ENCODE peak calls at places on chromosomes 11 and 22, in eight cellular contexts. One of them, this sample, is unnamed.

GRCh38 chr22:44192098-44192810 is 11.5 kb downstream of the PARVG start:
- DNase-seq in mammary epithelial cell: peak
- DNase-seq in T-helper 2 cell: peak
- DNase-seq in HS-5: no peak
- DNase-seq in activated T-helper 1 cell treated with anti-CD3 and anti-CD28 coated beads, Interleukin-2, amount 50 U/mL, for 16 hours: no peak
- DNase-seq in mesenchymal stem cell: no peak
- DNase-seq in T47D: no peak
- DNase-seq in effector memory CD8-positive, alpha-beta T cell: peak
- DNase-seq in this sample: peak

GRCh38 chr11:124897681-124898680 is at the start of gene ROBO4:
- DNase-seq in mammary epithelial cell: peak
- DNase-seq in T-helper 2 cell: no peak
- DNase-seq in HS-5: peak
- DNase-seq in activated T-helper 1 cell treated with anti-CD3 and anti-CD28 coated beads, Interleukin-2, amount 50 U/mL, for 16 hours: no peak
- DNase-seq in mesenchymal stem cell: peak
- DNase-seq in T47D: no peak
- DNase-seq in effector memory CD8-positive, alpha-beta T cell: no peak
- DNase-seq in this sample: peak

GRCh38 chr11:69048056-69048717 is 545 bp upstream of the TPCN2 start:
- DNase-seq in mammary epithelial cell: peak
- DNase-seq in T-helper 2 cell: no peak
- DNase-seq in HS-5: no peak
- DNase-seq in activated T-helper 1 cell treated with anti-CD3 and anti-CD28 coated beads, Interleukin-2, amount 50 U/mL, for 16 hours: no peak
- DNase-seq in mesenchymal stem cell: no peak
- DNase-seq in T47D: no peak
- DNase-seq in effector memory CD8-positive, alpha-beta T cell: no peak
- DNase-seq in this sample: peak

GRCh38 chr22:46891382-46891951 is 129.0 kb downstream of the TBC1D22A start:
- DNase-seq in mammary epithelial cell: no peak
- DNase-seq in T-helper 2 cell: no peak
- DNase-seq in HS-5: no peak
- DNase-seq in activated T-helper 1 cell treated with anti-CD3 and anti-CD28 coated beads, Interleukin-2, amount 50 U/mL, for 16 hours: no peak
- DNase-seq in mesenchymal stem cell: no peak
- DNase-seq in T47D: no peak
- DNase-seq in effector memory CD8-positive, alpha-beta T cell: no peak
- DNase-seq in this sample: no peak

GRCh38 chr11:66904981-66905521 is 48.2 kb downstream of the LRFN4 start:
- DNase-seq in mammary epithelial cell: peak
- DNase-seq in T-helper 2 cell: no peak
- DNase-seq in HS-5: no peak
- DNase-seq in activated T-helper 1 cell treated with anti-CD3 and anti-CD28 coated beads, Interleukin-2, amount 50 U/mL, for 16 hours: no peak
- DNase-seq in mesenchymal stem cell: no peak
- DNase-seq in T47D: no peak
- DNase-seq in effector memory CD8-positive, alpha-beta T cell: no peak
- DNase-seq in this sample: no peak

GRCh38 chr11:3885855-3886254 is 30.4 kb downstream of the STIM1 start:
- DNase-seq in mammary epithelial cell: peak
- DNase-seq in T-helper 2 cell: no peak
- DNase-seq in HS-5: no peak
- DNase-seq in activated T-helper 1 cell treated with anti-CD3 and anti-CD28 coated beads, Interleukin-2, amount 50 U/mL, for 16 hours: no peak
- DNase-seq in mesenchymal stem cell: no peak
- DNase-seq in T47D: no peak
- DNase-seq in effector memory CD8-positive, alpha-beta T cell: no peak
- DNase-seq in this sample: peak

GRCh38 chr22:27876684-27877083 is 42.4 kb downstream of the PITPNB start:
- DNase-seq in mammary epithelial cell: no peak
- DNase-seq in T-helper 2 cell: no peak
- DNase-seq in HS-5: no peak
- DNase-seq in activated T-helper 1 cell treated with anti-CD3 and anti-CD28 coated beads, Interleukin-2, amount 50 U/mL, for 16 hours: no peak
- DNase-seq in mesenchymal stem cell: peak
- DNase-seq in T47D: no peak
- DNase-seq in effector memory CD8-positive, alpha-beta T cell: no peak
- DNase-seq in this sample: no peak

GRCh38 chr11:10021563-10021962 is 272.5 kb downstream of the SBF2 start:
- DNase-seq in mammary epithelial cell: no peak
- DNase-seq in T-helper 2 cell: no peak
- DNase-seq in HS-5: no peak
- DNase-seq in activated T-helper 1 cell treated with anti-CD3 and anti-CD28 coated beads, Interleukin-2, amount 50 U/mL, for 16 hours: no peak
- DNase-seq in mesenchymal stem cell: no peak
- DNase-seq in T47D: no peak
- DNase-seq in effector memory CD8-positive, alpha-beta T cell: no peak
- DNase-seq in this sample: no peak

GRCh38 chr22:41280065-41280464 is 5.9 kb downstream of the RANGAP1 start:
- DNase-seq in mammary epithelial cell: peak
- DNase-seq in T-helper 2 cell: no peak
- DNase-seq in HS-5: no peak
- DNase-seq in activated T-helper 1 cell treated with anti-CD3 and anti-CD28 coated beads, Interleukin-2, amount 50 U/mL, for 16 hours: no peak
- DNase-seq in mesenchymal stem cell: no peak
- DNase-seq in T47D: no peak
- DNase-seq in effector memory CD8-positive, alpha-beta T cell: no peak
- DNase-seq in this sample: no peak

GRCh38 chr22:33476716-33477115 is 418.5 kb upstream of the SYN3 start:
- DNase-seq in mammary epithelial cell: peak
- DNase-seq in T-helper 2 cell: no peak
- DNase-seq in HS-5: no peak
- DNase-seq in activated T-helper 1 cell treated with anti-CD3 and anti-CD28 coated beads, Interleukin-2, amount 50 U/mL, for 16 hours: no peak
- DNase-seq in mesenchymal stem cell: peak
- DNase-seq in T47D: no peak
- DNase-seq in effector memory CD8-positive, alpha-beta T cell: no peak
- DNase-seq in this sample: peak

GRCh38 chr11:62449451-62449851 is 30.6 kb downstream of the SCGB1A1 start:
- DNase-seq in mammary epithelial cell: peak
- DNase-seq in T-helper 2 cell: no peak
- DNase-seq in HS-5: no peak
- DNase-seq in activated T-helper 1 cell treated with anti-CD3 and anti-CD28 coated beads, Interleukin-2, amount 50 U/mL, for 16 hours: no peak
- DNase-seq in mesenchymal stem cell: no peak
- DNase-seq in T47D: no peak
- DNase-seq in effector memory CD8-positive, alpha-beta T cell: no peak
- DNase-seq in this sample: peak

GRCh38 chr22:39267966-39268365 is 23.2 kb upstream of the PDGFB start:
- DNase-seq in mammary epithelial cell: no peak
- DNase-seq in T-helper 2 cell: no peak
- DNase-seq in HS-5: no peak
- DNase-seq in activated T-helper 1 cell treated with anti-CD3 and anti-CD28 coated beads, Interleukin-2, amount 50 U/mL, for 16 hours: no peak
- DNase-seq in mesenchymal stem cell: no peak
- DNase-seq in T47D: no peak
- DNase-seq in effector memory CD8-positive, alpha-beta T cell: no peak
- DNase-seq in this sample: no peak

GRCh38 chr11:110294509-110294908 is 1.9 kb downstream of the RDX start:
- DNase-seq in mammary epithelial cell: no peak
- DNase-seq in T-helper 2 cell: no peak
- DNase-seq in HS-5: no peak
- DNase-seq in activated T-helper 1 cell treated with anti-CD3 and anti-CD28 coated beads, Interleukin-2, amount 50 U/mL, for 16 hours: no peak
- DNase-seq in mesenchymal stem cell: no peak
- DNase-seq in T47D: no peak
- DNase-seq in effector memory CD8-positive, alpha-beta T cell: no peak
- DNase-seq in this sample: no peak

GRCh38 chr22:27644566-27644965 is 157.0 kb downstream of the MN1 start:
- DNase-seq in mammary epithelial cell: no peak
- DNase-seq in T-helper 2 cell: no peak
- DNase-seq in HS-5: no peak
- DNase-seq in activated T-helper 1 cell treated with anti-CD3 and anti-CD28 coated beads, Interleukin-2, amount 50 U/mL, for 16 hours: no peak
- DNase-seq in mesenchymal stem cell: no peak
- DNase-seq in T47D: no peak
- DNase-seq in effector memory CD8-positive, alpha-beta T cell: no peak
- DNase-seq in this sample: no peak

GRCh38 chr11:76155455-76156232 is 50.7 kb downstream of the WNT11 start:
- DNase-seq in mammary epithelial cell: no peak
- DNase-seq in T-helper 2 cell: no peak
- DNase-seq in HS-5: no peak
- DNase-seq in activated T-helper 1 cell treated with anti-CD3 and anti-CD28 coated beads, Interleukin-2, amount 50 U/mL, for 16 hours: no peak
- DNase-seq in mesenchymal stem cell: no peak
- DNase-seq in T47D: no peak
- DNase-seq in effector memory CD8-positive, alpha-beta T cell: no peak
- DNase-seq in this sample: no peak

GRCh38 chr22:48960981-48961655 is 866.6 kb downstream of the BRD1 start:
- DNase-seq in mammary epithelial cell: no peak
- DNase-seq in T-helper 2 cell: no peak
- DNase-seq in HS-5: no peak
- DNase-seq in activated T-helper 1 cell treated with anti-CD3 and anti-CD28 coated beads, Interleukin-2, amount 50 U/mL, for 16 hours: no peak
- DNase-seq in mesenchymal stem cell: no peak
- DNase-seq in T47D: no peak
- DNase-seq in effector memory CD8-positive, alpha-beta T cell: no peak
- DNase-seq in this sample: no peak